ENCODE peak calls at places on chromosomes 6 and 20, in seven cellular contexts. D is mesothelial cell of epicardium, B is H54, F is DMS 273 treated with DMSO at 0.1 percent for 48 hours, L is cardiac muscle cell, M is HEK293T, J is Caki2. C is an unnamed sample.

GRCh38 chr20:56443654-56444540 is 24.5 kb upstream of the RTF2 start:
- DNase-seq in F (no peak), M (no peak), J (no peak), D (peak; percentile 25), B (no peak), L (no peak), C (no peak)

GRCh38 chr20:24948939-24949679 is at the start of gene CST7:
- DNase-seq in F (no peak), D (no peak), M (no peak), B (no peak), L (no peak), J (no peak), C (no peak)

GRCh38 chr6:139308936-139309603 is 17.3 kb upstream of the TXLNB start:
- DNase-seq in F (no peak), J (no peak), B (peak; percentile 9), D (no peak), M (no peak), L (no peak), C (no peak)

GRCh38 chr6:26322645-26323482 is 42.1 kb upstream of the BTN3A2 start:
- DNase-seq in B (no peak), D (no peak), F (peak; percentile 94), J (peak; percentile 94), L (peak; percentile 65), M (no peak), C (peak; percentile 85)

GRCh38 chr6:34350100-34350936 is 42.2 kb downstream of the NUDT3 start:
- DNase-seq in D (no peak), J (no peak), F (peak; percentile 55), M (no peak), B (no peak), L (no peak), C (no peak)

GRCh38 chr20:33285861-33286495 is 3.0 kb downstream of the BPIFB1 start:
- DNase-seq in B (no peak), J (no peak), M (no peak), F (no peak), D (no peak), L (no peak), C (no peak)

GRCh38 chr6:93550551-93551276 is 131.4 kb upstream of the EPHA7 start:
- DNase-seq in B (no peak), J (peak; percentile 34), M (no peak), F (no peak), D (no peak), L (no peak), C (no peak)

GRCh38 chr20:64145458-64146300 is 18.6 kb upstream of the MYT1 start:
- DNase-seq in M (peak; percentile 34), J (no peak), D (peak; percentile 22), F (no peak), B (no peak), L (no peak), C (no peak)

GRCh38 chr6:161660666-161661571 is 387.1 kb upstream of the AGPAT4 start:
- DNase-seq in D (no peak), F (no peak), L (no peak), J (no peak), B (no peak), M (no peak), C (no peak)

GRCh38 chr6:127515234-127515793 is 3.8 kb downstream of the MTCL3 start:
- DNase-seq in J (peak; percentile 10), F (no peak), B (no peak), D (no peak), M (peak; percentile 66), L (peak; percentile 64), C (no peak)

GRCh38 chr20:46402236-46402886 is 4.1 kb downstream of the ELMO2 start:
- DNase-seq in F (no peak), J (no peak), D (no peak), M (no peak), B (no peak), L (no peak), C (no peak)

C was measured in NCI-H460.